ENCODE peak calls at places on chromosomes 6 and 20, in four cellular contexts. W is NT2/D1, Q is cardiac muscle cell, O is brain microvascular endothelial cell. D is an unnamed sample.

GRCh38 chr6:40325791-40326190 is 261.4 kb downstream of the LRFN2 start:
- DNase-seq in W (no peak), Q (no peak), O (no peak), D (no peak)

GRCh38 chr6:135087803-135088202 is 33.2 kb upstream of the HBS1L start:
- DNase-seq in W (no peak), O (no peak), Q (no peak), D (no peak)

GRCh38 chr6:68958327-68958726 is 323.2 kb downstream of the ADGRB3 start:
- DNase-seq in W (no peak), O (no peak), Q (peak; percentile 5), D (no peak)

GRCh38 chr6:33692760-33693158 is 18.7 kb downstream of the UQCC2 start:
- DNase-seq in Q (peak; percentile 24), O (peak; percentile 60), W (no peak), D (no peak)

GRCh38 chr20:63552481-63553249 is 1.3 kb upstream of the FNDC11 start:
- DNase-seq in O (no peak), Q (no peak), W (no peak), D (no peak)

GRCh38 chr20:23446505-23446904 is 6.2 kb downstream of the CST11 start:
- DNase-seq in Q (peak; percentile 64), O (peak; percentile 78), W (peak; percentile 40), D (peak; percentile 47)

GRCh38 chr6:1164600-1164999 is 147.3 kb upstream of the FOXQ1 start:
- DNase-seq in O (no peak), Q (no peak), W (no peak), D (no peak)

GRCh38 chr6:149094156-149094555 is 223.4 kb upstream of the TAB2 start:
- DNase-seq in O (peak; percentile 16), W (no peak), Q (peak; percentile 22), D (no peak)

GRCh38 chr6:89509719-89510339 is 76.9 kb downstream of the ANKRD6 start:
- DNase-seq in Q (peak; percentile 7), W (no peak), O (no peak), D (no peak)

GRCh38 chr6:33787336-33787953 is 1.5 kb downstream of the LEMD2 start:
- DNase-seq in W (no peak), O (no peak), Q (peak; percentile 36), D (no peak)

DNA sequence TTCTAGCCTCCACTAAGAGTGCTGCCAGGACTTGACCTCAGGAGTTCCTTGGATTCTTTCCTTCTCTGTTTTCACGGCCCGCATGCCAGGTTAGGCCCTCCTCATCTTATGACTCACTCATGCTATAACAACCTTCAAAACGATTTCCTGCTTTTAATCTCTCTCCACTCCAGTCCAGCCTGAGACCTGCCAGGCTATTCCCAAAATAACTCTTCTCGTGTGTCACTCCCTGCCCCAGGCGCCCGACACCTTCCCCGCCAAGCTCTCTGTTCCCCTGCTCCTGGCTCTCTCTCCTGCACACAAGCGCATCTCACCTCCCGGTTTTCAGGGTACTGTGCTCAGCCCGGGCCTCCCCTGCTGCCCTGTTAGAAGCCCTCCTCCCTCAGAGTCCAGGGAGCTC is 64.1 kb upstream of the RPS6KA2 start:
- DNase-seq in O (peak; percentile 14), W (no peak), Q (peak; percentile 52), D (peak; percentile 70)
- H3K4me3 ChIP-seq in O (no peak overlapping the region), W (no peak overlapping the region), Q (no peak overlapping the region), D (no peak overlapping the region)

GRCh38 chr6:125919618-125920017 is 37.0 kb upstream of the HINT3 start:
- DNase-seq in W (no peak), Q (no peak), O (no peak), D (no peak)
- H3K4me3 ChIP-seq in W (no peak overlapping the region), Q (no peak overlapping the region), O (no peak overlapping the region), D (peak overlapping the region; percentile 44)

DNA sequence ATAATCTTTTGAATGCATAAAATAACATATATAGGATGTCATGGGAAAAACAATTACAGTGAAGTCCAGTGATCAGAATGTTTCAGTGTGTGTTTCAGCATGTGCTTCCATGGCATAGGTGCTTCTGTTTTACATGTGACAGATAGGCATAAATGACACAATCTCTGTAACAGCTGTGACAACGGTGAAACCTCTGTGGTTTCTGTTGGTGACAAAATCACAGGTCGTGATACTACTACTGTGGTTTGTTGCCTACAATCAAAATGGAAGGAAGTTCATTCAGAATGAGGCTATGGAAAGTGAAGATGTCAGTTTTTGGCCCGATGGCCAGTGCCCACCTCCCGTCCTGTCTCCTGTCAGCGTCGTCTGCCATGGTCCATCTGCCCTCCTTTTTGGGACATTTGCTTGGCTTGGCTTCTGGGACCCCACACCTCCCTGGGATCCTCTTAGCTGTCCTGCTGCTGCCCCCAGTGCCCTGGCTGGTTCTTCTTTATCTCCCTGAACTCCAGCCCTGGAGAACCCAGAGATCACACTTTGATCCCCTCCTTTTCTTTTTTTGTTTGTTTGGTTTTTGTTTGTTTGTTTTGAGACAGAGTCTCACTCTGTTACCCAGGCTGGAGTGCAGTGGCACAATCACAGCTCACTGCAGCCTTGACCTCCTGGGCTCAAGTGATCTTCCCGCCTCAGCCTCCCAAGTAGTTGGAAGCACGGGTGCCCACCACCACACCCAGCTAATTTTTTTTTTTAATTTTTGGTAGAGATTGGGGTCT is 79.3 kb upstream of the NAA20 start:
- DNase-seq in W (no peak), O (no peak), Q (no peak), D (no peak)
- H3K4me3 ChIP-seq in W (no peak overlapping the region), O (no peak overlapping the region), Q (no peak overlapping the region), D (peak overlapping the region; percentile 52)

GRCh38 chr20:30281584-30282197 is 975.8 kb upstream of the DEFB115 start:
- DNase-seq in Q (peak; percentile 9), W (no peak), O (no peak), D (no peak)

GRCh38 chr20:30286157-30286556 is 971.3 kb upstream of the DEFB115 start:
- DNase-seq in O (no peak), Q (peak; percentile 17), W (no peak), D (no peak)

DNA sequence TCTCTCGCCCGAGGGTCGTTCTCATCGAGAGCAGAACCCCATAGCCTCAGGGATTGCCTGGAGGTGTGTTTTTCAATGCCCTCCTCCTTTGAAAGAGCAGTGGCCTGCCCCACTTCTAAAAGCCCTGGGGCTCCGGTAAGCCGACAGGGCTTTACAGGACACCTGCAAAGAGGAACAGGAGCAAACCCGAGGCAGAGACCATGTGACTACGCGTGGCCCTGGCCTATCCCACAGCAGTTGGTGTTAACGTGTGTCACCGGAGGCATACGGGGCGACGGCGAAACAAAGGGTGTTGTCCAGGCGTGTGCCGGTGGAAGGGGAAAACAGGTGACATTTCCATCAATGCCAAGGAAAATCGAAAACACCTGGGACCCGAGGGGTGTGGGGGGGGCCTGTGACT is 972.9 kb upstream of the DEFB115 start:
- DNase-seq in Q (no peak), O (no peak), W (no peak), D (no peak)
- H3K4me3 ChIP-seq in Q (peak overlapping the region; percentile 31), O (no peak overlapping the region), W (no peak overlapping the region), D (peak overlapping the region; percentile 67)

GRCh38 chr20:49320460-49320859 is 42.6 kb upstream of the ZNFX1 start:
- DNase-seq in O (peak; percentile 49), W (peak; percentile 63), Q (peak; percentile 74), D (no peak)

GRCh38 chr20:49318091-49318429 is 40.2 kb upstream of the ZNFX1 start:
- DNase-seq in Q (no peak), W (no peak), O (no peak), D (no peak)

GRCh38 chr20:49319204-49319809 is 41.5 kb upstream of the ZNFX1 start:
- DNase-seq in Q (no peak), W (no peak), O (no peak), D (no peak)

GRCh38 chr20:49316704-49317103 is 38.8 kb upstream of the ZNFX1 start:
- DNase-seq in O (no peak), Q (no peak), W (no peak), D (no peak)

DNA sequence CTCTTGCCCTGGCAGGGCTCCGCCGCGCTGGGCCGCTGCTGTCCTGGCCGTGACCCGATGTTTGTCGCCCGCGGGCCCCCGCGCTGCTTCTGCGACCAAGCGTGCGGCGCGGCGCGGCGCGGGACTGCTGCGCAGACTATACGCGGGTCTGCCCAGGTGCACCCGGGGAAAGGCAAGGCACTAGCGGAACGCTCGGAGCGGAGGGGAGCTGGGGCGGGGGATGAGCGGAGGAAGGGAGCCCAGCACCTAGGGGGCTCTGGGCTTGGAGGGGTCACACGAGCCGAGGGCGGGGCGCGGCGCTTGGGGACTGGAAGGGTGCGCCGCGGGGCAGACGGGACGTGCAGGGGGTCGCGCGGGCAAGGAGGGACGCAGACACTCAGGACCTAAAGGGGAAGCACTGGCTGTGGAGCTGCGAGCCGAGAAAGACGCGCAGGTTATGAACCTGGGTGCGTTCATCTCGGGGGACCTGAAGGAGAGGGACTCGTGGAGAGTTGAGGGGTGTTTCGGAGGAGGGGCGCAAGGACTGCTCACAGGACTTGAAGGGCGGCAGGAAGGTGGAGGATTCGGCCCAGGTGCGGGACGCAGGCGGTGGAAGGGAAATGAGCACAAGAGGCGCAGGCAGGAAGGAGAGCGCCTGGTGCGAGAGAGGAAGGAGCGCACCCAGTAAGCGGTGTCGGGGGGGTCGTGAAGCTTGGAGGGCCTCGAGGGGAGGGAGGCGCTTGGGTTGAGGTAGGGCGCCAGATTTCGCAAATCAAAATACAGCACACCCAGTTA is 40.8 kb upstream of the ZNFX1 start:
- DNase-seq in W (no peak), O (no peak), Q (no peak), D (no peak)
- H3K4me3 ChIP-seq in W (peak overlapping the region; percentile 57), O (no peak overlapping the region), Q (peak overlapping the region; percentile 40), D (peak overlapping the region; percentile 54)

GRCh38 chr20:57269148-57269984 is 2.9 kb upstream of the BMP7 start:
- DNase-seq in W (no peak), O (no peak), Q (no peak), D (no peak)
- H3K4me3 ChIP-seq in W (no peak overlapping the region), O (no peak overlapping the region), Q (no peak overlapping the region), D (no peak overlapping the region)

DNA sequence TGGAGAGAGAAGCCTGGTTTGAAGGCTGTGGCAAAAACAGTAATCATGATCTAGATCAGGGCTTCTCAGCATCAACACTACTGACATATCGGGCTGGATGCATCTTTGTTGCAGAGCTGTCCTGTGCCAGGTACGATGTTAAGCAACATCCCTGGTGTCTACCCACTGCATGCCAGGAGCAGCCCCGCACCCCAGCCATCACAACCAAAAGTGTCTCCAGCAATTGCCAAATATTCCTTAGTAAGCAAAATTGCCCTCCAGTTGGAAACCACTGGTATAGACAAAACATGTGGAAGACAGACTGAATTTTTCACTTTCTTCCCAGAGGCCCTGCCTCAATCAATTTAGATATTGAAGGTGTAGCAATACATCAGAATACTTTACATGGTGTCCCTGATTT is 147.6 kb upstream of the NRN1 start:
- DNase-seq in W (no peak), O (no peak), Q (no peak), D (no peak)
- H3K4me3 ChIP-seq in W (no peak overlapping the region), O (no peak overlapping the region), Q (no peak overlapping the region), D (no peak overlapping the region)

D was measured in left ventricle myocardium inferior.